ENCODE peak calls at places on chromosome 13, in ten cellular contexts. One of them, this sample, is unnamed.

GRCh38 chr13:42454749-42455148 is 119.2 kb upstream of the TNFSF11 start:
- DNase-seq in body of pancreas: no peak
- DNase-seq in esophagus squamous epithelium: no peak
- DNase-seq in neural progenitor cell: no peak
- DNase-seq in cardiac muscle cell: no peak
- DNase-seq in foreskin keratinocyte: no peak
- DNase-seq in A549: no peak
- DNase-seq in brain microvascular endothelial cell: no peak
- DNase-seq in GM12878: no peak
- DNase-seq in thoracic aorta: no peak
- DNase-seq in this sample: no peak

GRCh38 chr13:50309872-50310594 is 294.8 kb downstream of the KCNRG start:
- DNase-seq in GM12878: no peak
- DNase-seq in esophagus squamous epithelium: no peak
- DNase-seq in neural progenitor cell: peak
- DNase-seq in cardiac muscle cell: no peak
- DNase-seq in A549: no peak
- DNase-seq in foreskin keratinocyte: no peak
- DNase-seq in brain microvascular endothelial cell: no peak
- DNase-seq in body of pancreas: no peak
- DNase-seq in thoracic aorta: no peak
- DNase-seq in this sample: no peak

GRCh38 chr13:79037197-79037596 is 368.9 kb downstream of the RBM26 start:
- DNase-seq in thoracic aorta: no peak
- DNase-seq in brain microvascular endothelial cell: no peak
- DNase-seq in esophagus squamous epithelium: no peak
- DNase-seq in body of pancreas: no peak
- DNase-seq in foreskin keratinocyte: no peak
- DNase-seq in GM12878: no peak
- DNase-seq in A549: no peak
- DNase-seq in neural progenitor cell: no peak
- DNase-seq in cardiac muscle cell: no peak
- DNase-seq in this sample: no peak

GRCh38 chr13:32261567-32261966 is 53.6 kb downstream of the ZAR1L start:
- DNase-seq in esophagus squamous epithelium: no peak
- DNase-seq in thoracic aorta: peak
- DNase-seq in A549: no peak
- DNase-seq in cardiac muscle cell: peak
- DNase-seq in GM12878: no peak
- DNase-seq in body of pancreas: peak
- DNase-seq in brain microvascular endothelial cell: peak
- DNase-seq in foreskin keratinocyte: peak
- DNase-seq in neural progenitor cell: no peak
- DNase-seq in this sample: no peak

GRCh38 chr13:95540848-95541247 is 11.7 kb upstream of the CLDN10 start:
- DNase-seq in thoracic aorta: no peak
- DNase-seq in GM12878: no peak
- DNase-seq in foreskin keratinocyte: no peak
- DNase-seq in A549: no peak
- DNase-seq in cardiac muscle cell: no peak
- DNase-seq in brain microvascular endothelial cell: no peak
- DNase-seq in body of pancreas: peak
- DNase-seq in esophagus squamous epithelium: no peak
- DNase-seq in neural progenitor cell: no peak
- DNase-seq in this sample: no peak

GRCh38 chr13:97386832-97387486 is 47.0 kb upstream of the RAP2A start:
- DNase-seq in A549: no peak
- DNase-seq in foreskin keratinocyte: no peak
- DNase-seq in neural progenitor cell: no peak
- DNase-seq in thoracic aorta: no peak
- DNase-seq in brain microvascular endothelial cell: no peak
- DNase-seq in esophagus squamous epithelium: no peak
- DNase-seq in cardiac muscle cell: peak
- DNase-seq in body of pancreas: peak
- DNase-seq in GM12878: no peak
- DNase-seq in this sample: no peak

GRCh38 chr13:102399791-102400618 is 1.8 kb downstream of the FGF14 start:
- DNase-seq in body of pancreas: peak
- DNase-seq in thoracic aorta: no peak
- DNase-seq in esophagus squamous epithelium: no peak
- DNase-seq in A549: no peak
- DNase-seq in GM12878: no peak
- DNase-seq in foreskin keratinocyte: peak
- DNase-seq in cardiac muscle cell: no peak
- DNase-seq in neural progenitor cell: peak
- DNase-seq in brain microvascular endothelial cell: no peak
- DNase-seq in this sample: no peak

GRCh38 chr13:73325351-73326214 is 266.8 kb downstream of the KLF5 start:
- DNase-seq in body of pancreas: peak
- DNase-seq in neural progenitor cell: no peak
- DNase-seq in esophagus squamous epithelium: no peak
- DNase-seq in cardiac muscle cell: no peak
- DNase-seq in A549: peak
- DNase-seq in thoracic aorta: no peak
- DNase-seq in GM12878: no peak
- DNase-seq in foreskin keratinocyte: peak
- DNase-seq in brain microvascular endothelial cell: no peak
- DNase-seq in this sample: no peak

GRCh38 chr13:99977912-99978780 is 3.4 kb upstream of the ZIC2 start:
- DNase-seq in foreskin keratinocyte: no peak
- DNase-seq in body of pancreas: no peak
- DNase-seq in thoracic aorta: no peak
- DNase-seq in A549: no peak
- DNase-seq in brain microvascular endothelial cell: no peak
- DNase-seq in GM12878: no peak
- DNase-seq in esophagus squamous epithelium: no peak
- DNase-seq in cardiac muscle cell: no peak
- DNase-seq in neural progenitor cell: peak
- DNase-seq in this sample: no peak

GRCh38 chr13:90950134-90950533 is 397.4 kb upstream of the MIR17HG start:
- DNase-seq in GM12878: no peak
- DNase-seq in thoracic aorta: no peak
- DNase-seq in neural progenitor cell: no peak
- DNase-seq in cardiac muscle cell: no peak
- DNase-seq in foreskin keratinocyte: no peak
- DNase-seq in brain microvascular endothelial cell: no peak
- DNase-seq in esophagus squamous epithelium: no peak
- DNase-seq in body of pancreas: no peak
- DNase-seq in A549: peak
- DNase-seq in this sample: no peak

GRCh38 chr13:32210081-32210480 is 105.1 kb downstream of the ZAR1L start:
- DNase-seq in cardiac muscle cell: no peak
- DNase-seq in brain microvascular endothelial cell: no peak
- DNase-seq in body of pancreas: no peak
- DNase-seq in foreskin keratinocyte: no peak
- DNase-seq in thoracic aorta: no peak
- DNase-seq in neural progenitor cell: no peak
- DNase-seq in A549: no peak
- DNase-seq in GM12878: no peak
- DNase-seq in esophagus squamous epithelium: no peak
- DNase-seq in this sample: no peak

GRCh38 chr13:93758575-93758974 is 532.0 kb downstream of the GPC6 start:
- DNase-seq in esophagus squamous epithelium: no peak
- DNase-seq in brain microvascular endothelial cell: no peak
- DNase-seq in A549: no peak
- DNase-seq in GM12878: no peak
- DNase-seq in body of pancreas: no peak
- DNase-seq in neural progenitor cell: no peak
- DNase-seq in cardiac muscle cell: peak
- DNase-seq in thoracic aorta: no peak
- DNase-seq in foreskin keratinocyte: no peak
- DNase-seq in this sample: no peak

GRCh38 chr13:32659736-32660135 is 73.5 kb downstream of the PDS5B start:
- DNase-seq in esophagus squamous epithelium: no peak
- DNase-seq in brain microvascular endothelial cell: no peak
- DNase-seq in A549: no peak
- DNase-seq in neural progenitor cell: no peak
- DNase-seq in GM12878: no peak
- DNase-seq in thoracic aorta: no peak
- DNase-seq in cardiac muscle cell: peak
- DNase-seq in foreskin keratinocyte: no peak
- DNase-seq in body of pancreas: no peak
- DNase-seq in this sample: no peak

GRCh38 chr13:113555141-113555540 is 29.4 kb upstream of the TFDP1 start:
- DNase-seq in GM12878: no peak
- DNase-seq in foreskin keratinocyte: no peak
- DNase-seq in brain microvascular endothelial cell: no peak
- DNase-seq in neural progenitor cell: no peak
- DNase-seq in cardiac muscle cell: no peak
- DNase-seq in thoracic aorta: no peak
- DNase-seq in esophagus squamous epithelium: no peak
- DNase-seq in body of pancreas: no peak
- DNase-seq in A549: no peak
- DNase-seq in this sample: no peak

GRCh38 chr13:33312150-33312908 is 26.8 kb upstream of the STARD13 start:
- DNase-seq in thoracic aorta: no peak
- DNase-seq in esophagus squamous epithelium: no peak
- DNase-seq in foreskin keratinocyte: peak
- DNase-seq in body of pancreas: no peak
- DNase-seq in cardiac muscle cell: peak
- DNase-seq in GM12878: no peak
- DNase-seq in A549: peak
- DNase-seq in brain microvascular endothelial cell: peak
- DNase-seq in neural progenitor cell: no peak
- DNase-seq in this sample: no peak

DNA sequence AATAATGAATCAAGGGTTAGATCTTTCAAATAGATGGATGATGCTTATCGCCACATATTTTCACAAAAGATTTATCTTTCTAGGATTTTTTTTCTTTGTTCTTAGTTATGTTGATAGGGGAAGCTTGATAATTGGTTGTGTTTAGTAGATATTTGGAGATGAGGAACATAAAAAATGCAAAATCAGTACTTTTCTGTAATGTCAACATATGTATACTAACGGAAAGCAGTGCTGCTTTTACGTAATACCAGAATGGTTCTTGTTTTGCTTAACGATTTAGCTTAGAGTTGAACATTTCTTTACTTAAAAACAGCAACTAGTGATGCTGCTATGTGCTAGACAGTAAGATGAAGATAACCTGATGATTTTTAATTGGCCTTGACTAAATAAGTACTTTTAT is 3.0 kb downstream of the ZMYM2 start:
- DNase-seq in A549: no peak
- DNase-seq in neural progenitor cell: no peak
- DNase-seq in body of pancreas: no peak
- DNase-seq in foreskin keratinocyte: no peak
- DNase-seq in brain microvascular endothelial cell: no peak
- DNase-seq in cardiac muscle cell: no peak
- DNase-seq in thoracic aorta: no peak
- DNase-seq in GM12878: no peak
- DNase-seq in esophagus squamous epithelium: no peak
- DNase-seq in this sample: no peak
- H3K27ac ChIP-seq in A549: no peak
- H3K27ac ChIP-seq in neural progenitor cell: no peak
- H3K27ac ChIP-seq in body of pancreas: peak
- H3K27ac ChIP-seq in foreskin keratinocyte: no peak
- H3K27ac ChIP-seq in brain microvascular endothelial cell: no peak
- H3K27ac ChIP-seq in cardiac muscle cell: no peak
- H3K27ac ChIP-seq in thoracic aorta: no peak
- H3K27ac ChIP-seq in GM12878: no peak
- H3K27ac ChIP-seq in esophagus squamous epithelium: peak
- H3K27ac ChIP-seq in this sample: no peak

DNA sequence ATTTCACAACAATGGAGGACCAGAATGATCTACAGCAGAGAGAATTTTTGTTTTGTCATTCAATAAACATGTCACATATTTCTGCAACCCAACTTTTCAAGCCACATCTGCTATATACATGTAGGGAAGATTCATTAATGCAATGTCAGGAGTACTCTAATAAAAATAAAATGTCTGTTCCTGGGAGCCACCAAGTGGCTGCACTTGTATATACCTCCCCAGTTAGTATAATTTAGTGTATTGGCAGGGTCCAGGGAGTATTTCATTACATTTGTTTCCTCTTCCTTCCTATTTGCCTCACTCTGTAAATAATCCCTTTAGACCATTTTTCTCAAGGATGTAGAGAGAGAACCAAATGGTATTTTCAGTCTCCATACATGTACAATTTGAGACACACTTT is 1169.0 kb downstream of the DIAPH3 start:
- DNase-seq in neural progenitor cell: no peak
- DNase-seq in cardiac muscle cell: no peak
- DNase-seq in A549: no peak
- DNase-seq in brain microvascular endothelial cell: no peak
- DNase-seq in thoracic aorta: no peak
- DNase-seq in esophagus squamous epithelium: no peak
- DNase-seq in foreskin keratinocyte: no peak
- DNase-seq in body of pancreas: no peak
- DNase-seq in GM12878: no peak
- DNase-seq in this sample: no peak
- TF ChIP-seq CTCF in neural progenitor cell: peak
- TF ChIP-seq CTCF in cardiac muscle cell: peak
- TF ChIP-seq CTCF in A549: no peak
- TF ChIP-seq CTCF in brain microvascular endothelial cell: peak
- TF ChIP-seq CTCF in thoracic aorta: no peak
- TF ChIP-seq CTCF in esophagus squamous epithelium: no peak
- TF ChIP-seq CTCF in foreskin keratinocyte: peak
- TF ChIP-seq CTCF in body of pancreas: no peak
- TF ChIP-seq CTCF in GM12878: no peak
- TF ChIP-seq CTCF in this sample: no peak

DNA sequence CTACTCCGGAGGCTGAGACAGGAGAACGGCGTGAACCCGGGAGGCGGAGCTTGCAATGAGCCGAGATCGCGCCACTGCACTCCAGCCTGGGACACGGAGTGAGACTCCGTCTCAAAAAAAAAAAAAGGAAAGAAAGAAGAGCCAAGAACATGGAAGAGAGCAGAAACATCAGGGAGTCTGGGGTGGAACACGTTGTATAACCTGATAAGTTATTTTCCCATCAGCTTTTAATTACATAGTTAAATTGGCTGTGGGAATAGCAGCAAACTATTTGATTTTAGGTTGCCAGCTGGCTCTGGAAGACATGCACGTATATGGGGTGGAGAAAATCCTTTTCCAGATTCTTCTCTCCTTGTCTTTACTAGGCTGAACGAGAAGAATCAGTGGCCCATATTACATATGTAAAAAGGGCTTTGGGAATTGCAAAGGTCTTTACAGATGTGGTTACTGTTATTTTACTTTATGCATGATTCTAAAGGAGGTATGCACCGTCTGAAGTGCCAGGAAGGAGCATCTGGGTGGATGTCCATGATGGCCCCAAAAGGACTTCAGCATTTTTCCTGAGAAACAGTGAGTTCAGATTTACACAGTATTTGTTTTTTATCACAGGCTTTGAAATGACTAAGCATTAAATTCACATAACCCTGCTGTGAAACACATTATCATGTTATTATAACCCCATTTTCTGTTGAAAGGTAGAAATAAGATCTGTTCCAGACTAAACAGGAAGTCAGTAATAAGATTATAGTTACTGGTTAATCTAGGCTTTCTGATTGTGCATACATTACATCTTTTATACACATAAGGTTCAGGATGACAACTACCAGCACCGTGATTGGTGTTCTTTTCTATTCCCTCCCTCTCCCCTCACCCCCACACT is 4.6 kb upstream of the NAA16 start:
- DNase-seq in brain microvascular endothelial cell: peak
- DNase-seq in body of pancreas: peak
- DNase-seq in foreskin keratinocyte: no peak
- DNase-seq in GM12878: no peak
- DNase-seq in esophagus squamous epithelium: no peak
- DNase-seq in cardiac muscle cell: peak
- DNase-seq in A549: peak
- DNase-seq in thoracic aorta: no peak
- DNase-seq in neural progenitor cell: no peak
- DNase-seq in this sample: no peak
- H3K27ac ChIP-seq in brain microvascular endothelial cell: peak
- H3K27ac ChIP-seq in body of pancreas: peak
- H3K27ac ChIP-seq in foreskin keratinocyte: no peak
- H3K27ac ChIP-seq in GM12878: no peak
- H3K27ac ChIP-seq in esophagus squamous epithelium: no peak
- H3K27ac ChIP-seq in cardiac muscle cell: no peak
- H3K27ac ChIP-seq in A549: peak
- H3K27ac ChIP-seq in thoracic aorta: no peak
- H3K27ac ChIP-seq in neural progenitor cell: no peak
- H3K27ac ChIP-seq in this sample: no peak

GRCh38 chr13:34401741-34402140 is 540.3 kb upstream of the NBEA start:
- DNase-seq in esophagus squamous epithelium: no peak
- DNase-seq in brain microvascular endothelial cell: no peak
- DNase-seq in foreskin keratinocyte: no peak
- DNase-seq in body of pancreas: no peak
- DNase-seq in A549: no peak
- DNase-seq in thoracic aorta: no peak
- DNase-seq in neural progenitor cell: no peak
- DNase-seq in cardiac muscle cell: no peak
- DNase-seq in GM12878: no peak
- DNase-seq in this sample: no peak
- TF ChIP-seq CTCF in esophagus squamous epithelium: no peak
- TF ChIP-seq CTCF in brain microvascular endothelial cell: no peak
- TF ChIP-seq CTCF in foreskin keratinocyte: no peak
- TF ChIP-seq CTCF in body of pancreas: no peak
- TF ChIP-seq CTCF in A549: no peak
- TF ChIP-seq CTCF in thoracic aorta: no peak
- TF ChIP-seq CTCF in neural progenitor cell: no peak
- TF ChIP-seq CTCF in cardiac muscle cell: no peak
- TF ChIP-seq CTCF in GM12878: no peak
- TF ChIP-seq CTCF in this sample: no peak